ENCODE peak calls at places on chromosome 13, in ten cellular contexts. I, U, H, P, O, N, L, G, D and A are unnamed samples.

GRCh38 chr13:37202264-37202663 is 96.8 kb upstream of the CSNK1A1L start:
- DNase-seq in I (no peak), U (no peak), H (no peak), P (no peak), O (no peak), N (no peak), L (no peak), G (no peak), D (no peak), A (no peak)

GRCh38 chr13:98482476-98483444 is 94.1 kb downstream of the STK24 start:
- DNase-seq in I (peak; percentile 79), U (no peak), H (no peak), P (peak; percentile 90), O (no peak), N (peak; percentile 53), L (no peak), G (no peak), D (no peak), A (no peak)

GRCh38 chr13:40013554-40013953 is 358.1 kb downstream of the COG6 start:
- DNase-seq in I (no peak), U (no peak), H (no peak), P (no peak), O (no peak), N (no peak), L (no peak), G (no peak), D (no peak), A (no peak)

GRCh38 chr13:48562296-48563066 is 29.6 kb upstream of the RCBTB2 start:
- DNase-seq in I (no peak), U (peak; percentile 56), H (peak; percentile 36), P (no peak), O (no peak), N (no peak), L (peak; percentile 80), G (no peak), D (no peak), A (no peak)

GRCh38 chr13:39020853-39021462 is 16.9 kb downstream of the PROSER1 start:
- DNase-seq in I (no peak), U (no peak), H (no peak), P (no peak), O (no peak), N (no peak), L (no peak), G (peak; percentile 50), D (no peak), A (no peak)

GRCh38 chr13:20461481-20461859 is 64.2 kb downstream of the CRYL1 start:
- DNase-seq in I (peak; percentile 71), U (peak; percentile 12), H (no peak), P (peak; percentile 67), O (no peak), N (no peak), L (no peak), G (no peak), D (no peak), A (no peak)

GRCh38 chr13:28412981-28413380 is 81.9 kb downstream of the FLT1 start:
- DNase-seq in I (no peak), U (no peak), H (no peak), P (no peak), O (no peak), N (no peak), L (no peak), G (no peak), D (no peak), A (no peak)

GRCh38 chr13:44309771-44310767 is 63.6 kb upstream of the SERP2 start:
- DNase-seq in I (peak; percentile 56), U (no peak), H (no peak), P (no peak), O (no peak), N (peak; percentile 34), L (no peak), G (no peak), D (no peak), A (no peak)

GRCh38 chr13:18235172-18235571 is 946.5 kb downstream of the TUBA3C start:
- DNase-seq in I (no peak), U (no peak), H (no peak), P (no peak), O (no peak), N (no peak), L (no peak), G (no peak), D (no peak), A (no peak)

GRCh38 chr13:79709526-79709925 is 228.6 kb downstream of the NDFIP2 start:
- DNase-seq in I (peak; percentile 39), U (no peak), H (no peak), P (peak; percentile 59), O (no peak), N (no peak), L (no peak), G (no peak), D (no peak), A (no peak)

GRCh38 chr13:24251525-24251924 is 57.9 kb upstream of the C1QTNF9 start:
- DNase-seq in I (no peak), U (peak; percentile 76), H (peak; percentile 82), P (no peak), O (no peak), N (no peak), L (peak; percentile 89), G (no peak), D (no peak), A (no peak)

GRCh38 chr13:113639661-113640262 is 18.2 kb downstream of the ATP4B start:
- DNase-seq in I (no peak), U (no peak), H (no peak), P (no peak), O (peak; percentile 59), N (peak; percentile 65), L (peak; percentile 39), G (no peak), D (no peak), A (no peak)

GRCh38 chr13:107767119-107767518 is 448.2 kb downstream of the LIG4 start:
- DNase-seq in I (no peak), U (no peak), H (no peak), P (no peak), O (no peak), N (no peak), L (no peak), G (peak; percentile 77), D (no peak), A (no peak)

GRCh38 chr13:40476175-40476958 is 190.1 kb downstream of the FOXO1 start:
- DNase-seq in I (peak; percentile 21), U (no peak), H (no peak), P (no peak), O (no peak), N (no peak), L (no peak), G (no peak), D (no peak), A (no peak)

GRCh38 chr13:50798923-50799322 is 44.6 kb downstream of the DLEU7 start:
- DNase-seq in I (peak; percentile 57), U (no peak), H (no peak), P (peak; percentile 45), O (no peak), N (no peak), L (no peak), G (no peak), D (no peak), A (no peak)

GRCh38 chr13:110400786-110401533 is 93.9 kb downstream of the COL4A2 start:
- DNase-seq in I (peak; percentile 99), U (no peak), H (no peak), P (peak; percentile 69), O (no peak), N (no peak), L (no peak), G (no peak), D (no peak), A (no peak)